ENCODE peak calls at places on chromosomes 13 and 19, in nine cellular contexts. U is stimulated activated effector memory CD8-positive, alpha-beta T cell treated with anti-CD3 and anti-CD28 coated beads, Interleukin-12 subunit alpha, Interleukin-12 subunit beta, amount 100 ng/mL, for 72 hours; J is GM12864; A is adipocyte; K is HTR-8/SVneo; B is stimulated activated CD4-positive, alpha-beta T cell treated with anti-CD3 and anti-CD28 coated beads, Interleukin-2, amount 100 ng/mL, for 48 hours; P is Kasumi-1; E is activated CD8-positive, alpha-beta memory T cell treated with anti-CD3 and anti-CD28 coated beads for 1 hour; W is activated T-cell treated with anti-CD3 and anti-CD28 coated beads for 24 hours. H is an unnamed sample.

GRCh38 chr19:58037927-58038687 is 4.3 kb downstream of the ZSCAN1 start:
- DNase-seq in W (no peak), E (no peak), U (no peak), P (no peak), A (no peak), J (no peak), K (no peak), B (no peak), H (no peak)

GRCh38 chr13:114043421-114044053 is 69.7 kb upstream of the C13orf46 start:
- DNase-seq in P (peak), E (no peak), A (no peak), B (no peak), W (no peak), J (no peak), U (no peak), K (no peak), H (no peak)

GRCh38 chr13:37475151-37475550 is 123.4 kb downstream of the POSTN start:
- DNase-seq in A (no peak), K (no peak), U (no peak), B (no peak), W (no peak), J (no peak), E (no peak), P (no peak), H (no peak)

GRCh38 chr13:99383511-99383921 is 76.3 kb upstream of the GPR183 start:
- DNase-seq in P (no peak), U (no peak), B (no peak), W (no peak), J (no peak), E (no peak), K (no peak), A (no peak), H (no peak)

GRCh38 chr13:70253834-70254233 is 145.6 kb upstream of the KLHL1 start:
- DNase-seq in J (no peak), U (no peak), P (no peak), B (no peak), A (no peak), W (no peak), K (no peak), E (no peak), H (no peak)

GRCh38 chr13:32316030-32316344 is 679 bp downstream of the BRCA2 start:
- DNase-seq in K (no peak), P (no peak), A (no peak), E (no peak), J (peak), U (no peak), B (no peak), W (no peak), H (no peak)

GRCh38 chr19:49210108-49210900 is 52.7 kb downstream of the TRPM4 start:
- DNase-seq in K (no peak), W (peak), U (no peak), P (no peak), E (no peak), J (no peak), A (peak), B (peak), H (no peak)

GRCh38 chr13:46184277-46184699 is 2.3 kb upstream of the LCP1 start:
- DNase-seq in W (peak), E (peak), U (peak), J (peak), P (peak), A (no peak), B (peak), K (no peak), H (no peak)

GRCh38 chr13:110812111-110812868 is 98.8 kb downstream of the ING1 start:
- DNase-seq in A (peak), K (no peak), J (no peak), B (no peak), W (no peak), E (no peak), U (no peak), P (no peak), H (no peak)

GRCh38 chr19:13689050-13689449 is 75.3 kb upstream of the MRI1 start:
- DNase-seq in P (peak), K (peak), J (no peak), E (no peak), U (peak), W (no peak), B (peak), A (peak), H (no peak)

GRCh38 chr13:89061821-89062220 is 1390.7 kb downstream of the SLITRK5 start:
- DNase-seq in B (no peak), A (no peak), P (no peak), W (no peak), E (no peak), K (no peak), U (no peak), J (no peak), H (peak)

GRCh38 chr19:35381318-35381717 is 10.4 kb downstream of the GPR42 start:
- DNase-seq in W (no peak), U (no peak), K (no peak), E (no peak), A (no peak), J (no peak), P (no peak), B (no peak), H (no peak)

GRCh38 chr19:10603873-10604459 is 16.9 kb upstream of the AP1M2 start:
- DNase-seq in A (no peak), J (no peak), P (peak), E (no peak), K (no peak), B (no peak), W (peak), U (peak), H (no peak)

GRCh38 chr13:100298116-100298681 is 209.3 kb downstream of the PCCA start:
- DNase-seq in E (no peak), P (no peak), B (no peak), K (no peak), U (no peak), A (no peak), W (no peak), J (no peak), H (no peak)

GRCh38 chr13:32663660-32664059 is 77.4 kb downstream of the PDS5B start:
- DNase-seq in P (no peak), E (no peak), B (no peak), W (no peak), J (no peak), A (no peak), U (no peak), K (no peak), H (peak)

GRCh38 chr13:51818771-51819511 is 15.0 kb upstream of the DHRS12 start:
- DNase-seq in J (no peak), P (no peak), A (peak), U (peak), E (no peak), K (no peak), B (no peak), W (peak), H (no peak)

GRCh38 chr19:13366529-13367143 is 139.6 kb downstream of the CACNA1A start:
- DNase-seq in K (peak), U (no peak), J (no peak), B (no peak), W (no peak), P (peak), A (peak), E (no peak), H (no peak)

GRCh38 chr19:13935765-13936486 is 2.3 kb downstream of the PODNL1 start:
- DNase-seq in E (no peak), K (no peak), A (peak), B (no peak), U (no peak), J (no peak), P (no peak), W (no peak), H (no peak)

GRCh38 chr13:34990399-34991224 is 48.5 kb downstream of the NBEA start:
- DNase-seq in J (no peak), P (no peak), U (no peak), K (no peak), W (no peak), A (no peak), E (no peak), B (no peak), H (no peak)

GRCh38 chr19:19538077-19538764 is at the start of gene CILP2:
- DNase-seq in K (no peak), J (no peak), P (no peak), E (no peak), B (peak), A (peak), W (no peak), U (no peak), H (peak)

GRCh38 chr19:13132471-13133166 is 14.6 kb downstream of the NACC1 start:
- DNase-seq in K (peak), J (no peak), W (peak), U (peak), B (peak), A (peak), E (peak), P (no peak), H (no peak)

GRCh38 chr13:41137951-41138350 is 5.3 kb upstream of the KBTBD6 start:
- DNase-seq in A (peak), J (no peak), E (no peak), P (no peak), B (no peak), U (no peak), W (no peak), K (no peak), H (no peak)

GRCh38 chr13:30766957-30767603 is 31.7 kb downstream of the ALOX5AP start:
- DNase-seq in P (no peak), E (no peak), J (peak), U (peak), W (no peak), B (no peak), A (no peak), K (no peak), H (no peak)

GRCh38 chr13:37187110-37187509 is 81.6 kb upstream of the CSNK1A1L start:
- DNase-seq in U (no peak), K (no peak), A (peak), B (no peak), E (no peak), P (no peak), W (no peak), J (no peak), H (no peak)

GRCh38 chr13:65889368-65889767 is 1340.8 kb downstream of the PCDH9 start:
- DNase-seq in E (no peak), K (no peak), A (no peak), U (no peak), J (no peak), P (no peak), B (no peak), W (no peak), H (no peak)

GRCh38 chr13:27023385-27023784 is 148.2 kb downstream of the USP12 start:
- DNase-seq in U (no peak), W (no peak), J (no peak), A (no peak), B (no peak), P (no peak), K (no peak), E (no peak), H (no peak)

GRCh38 chr19:17966115-17966455 is 822 bp upstream of the KCNN1 start:
- DNase-seq in K (no peak), U (no peak), W (no peak), B (no peak), E (no peak), A (no peak), P (no peak), J (no peak), H (no peak)

GRCh38 chr13:67096418-67096817 is 133.7 kb downstream of the PCDH9 start:
- DNase-seq in J (no peak), E (no peak), B (no peak), U (no peak), A (no peak), W (no peak), K (no peak), P (no peak), H (no peak)

GRCh38 chr13:97401421-97401820 is 32.5 kb upstream of the RAP2A start:
- DNase-seq in U (no peak), A (no peak), E (no peak), J (no peak), W (no peak), K (no peak), P (no peak), B (no peak), H (no peak)

GRCh38 chr13:51799261-51799660 is 4.7 kb downstream of the DHRS12 start:
- DNase-seq in U (no peak), A (no peak), P (no peak), B (no peak), E (no peak), K (no peak), J (no peak), W (no peak), H (no peak)

GRCh38 chr13:25249001-25249543 is 38.2 kb downstream of the MTMR6 start:
- DNase-seq in P (peak), K (no peak), A (peak), J (peak), B (no peak), U (no peak), W (no peak), E (no peak), H (peak)

H was measured in NCI-H1930.